ENCODE peak calls at places on chromosomes 1 and 21, in six cellular contexts. M, B, P, O, H and A are unnamed samples. For H3K4me1 and H3K9me3, the result is how much of the 10 kb centered on the place peaks cover.

GRCh38 chr1:165837838-165838364 is 10.5 kb downstream of the UCK2 start:
- DNase-seq in M (no peak), B (no peak), P (no peak), O (no peak), H (no peak), A (no peak)

GRCh38 chr1:202952818-202953217 is 5.3 kb downstream of the ADIPOR1 start:
- DNase-seq in M (peak), B (no peak), P (peak), O (no peak), H (no peak), A (peak)

GRCh38 chr1:218717611-218718010 is 372.5 kb downstream of the TGFB2 start:
- DNase-seq in M (peak), B (no peak), P (no peak), O (no peak), H (no peak), A (no peak)

GRCh38 chr1:30525980-30526651 is 197.3 kb downstream of the MATN1 start:
- DNase-seq in M (peak), B (no peak), P (peak), O (peak), H (peak), A (peak)

GRCh38 chr1:27141266-27142003 is 13.5 kb downstream of the SLC9A1 start:
- DNase-seq in M (no peak), B (no peak), P (no peak), O (peak), H (no peak), A (no peak)

GRCh38 chr1:173210273-173210672 is 3.1 kb upstream of the TNFSF4 start:
- DNase-seq in M (no peak), B (no peak), P (no peak), O (no peak), H (no peak), A (no peak)

GRCh38 chr1:46166521-46167462 is 8.1 kb upstream of the TSPAN1 start:
- DNase-seq in M (no peak), B (peak), P (peak), O (peak), H (peak), A (peak)

GRCh38 chr1:201791775-201792166 is 37.2 kb upstream of the IPO9 start:
- DNase-seq in M (peak), B (no peak), P (peak), O (no peak), H (peak), A (peak)

GRCh38 chr1:26126321-26127084 is 14.9 kb downstream of the PDIK1L start:
- DNase-seq in M (peak), B (no peak), P (no peak), O (no peak), H (no peak), A (no peak)

GRCh38 chr1:189609206-189609605 is 868.5 kb downstream of the BRINP3 start:
- DNase-seq in M (no peak), B (no peak), P (no peak), O (no peak), H (no peak), A (no peak)

GRCh38 chr1:51170342-51170741 is 65.7 kb upstream of the RNF11 start:
- DNase-seq in M (no peak), B (no peak), P (no peak), O (no peak), H (no peak), A (no peak)

GRCh38 chr1:182611787-182612186 is 7.6 kb upstream of the RGS16 start:
- DNase-seq in M (no peak), B (no peak), P (no peak), O (no peak), H (no peak), A (no peak)

GRCh38 chr1:95572962-95573361 is 339.0 kb downstream of the RWDD3 start:
- DNase-seq in M (no peak), B (no peak), P (no peak), O (no peak), H (no peak), A (no peak)

GRCh38 chr1:8667869-8668595 is 149.4 kb downstream of the RERE start:
- DNase-seq in M (peak), B (no peak), P (no peak), O (no peak), H (no peak), A (no peak)
- H3K4me1 ChIP-seq in M (under half), B (under half), P (half or more), O (half or more), H (half or more), A (under half)

DNA sequence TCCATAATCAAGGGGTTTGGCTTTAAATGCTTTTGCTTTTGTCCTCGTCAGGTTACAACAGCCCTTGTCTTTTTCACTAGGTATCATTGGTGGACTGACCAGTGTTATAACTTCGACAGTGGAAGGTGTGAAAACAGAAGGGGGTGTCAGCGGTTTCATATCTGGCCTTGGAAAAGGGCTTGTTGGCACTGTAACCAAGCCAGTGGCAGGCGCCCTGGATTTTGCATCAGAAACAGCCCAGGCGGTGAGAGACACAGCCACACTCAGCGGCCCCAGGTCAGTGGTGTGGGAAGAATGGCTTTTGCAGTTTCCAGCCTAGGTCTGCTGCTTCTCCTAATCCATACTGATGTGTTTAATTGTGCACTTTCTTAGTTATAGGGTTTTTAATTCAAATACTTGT is 157.9 kb downstream of the DHRS3 start:
- DNase-seq in M (no peak), B (no peak), P (peak), O (no peak), H (peak), A (no peak)
- H3K27ac ChIP-seq in M (no peak), B (no peak), P (peak), O (peak), H (peak), A (peak)

DNA sequence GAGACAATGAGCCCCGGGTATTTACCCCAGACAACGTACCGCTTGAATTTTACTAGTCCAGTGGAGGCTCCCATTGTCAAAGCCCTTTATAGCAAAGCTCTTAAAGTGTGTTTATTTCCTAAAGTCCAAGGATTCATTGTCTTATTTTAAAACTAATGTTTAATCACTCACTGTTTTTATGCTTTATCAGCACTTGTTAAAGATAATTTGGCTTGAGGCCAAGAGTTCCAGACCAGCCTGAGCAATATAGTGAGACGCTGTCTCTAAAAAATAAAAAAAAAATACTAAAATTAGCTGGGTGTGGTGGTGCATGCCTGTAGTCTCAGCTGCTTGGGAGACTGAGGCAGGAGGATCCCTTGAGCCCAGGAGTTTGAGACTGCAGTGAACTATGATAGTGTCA is 202.8 kb downstream of the RYR2 start:
- DNase-seq in M (no peak), B (no peak), P (no peak), O (no peak), H (no peak), A (no peak)
- H3K9me3 ChIP-seq in M (under half), B (under half), P (under half), O (under half), H (under half), A (under half)

GRCh38 chr1:206714331-206715058 is 29.8 kb downstream of the MAPKAPK2 start:
- DNase-seq in M (peak), B (peak), P (peak), O (no peak), H (no peak), A (no peak)
- H3K4me1 ChIP-seq in M (under half), B (half or more), P (half or more), O (half or more), H (half or more), A (under half)

GRCh38 chr21:42496839-42497202 is 797 bp upstream of the RSPH1 start:
- DNase-seq in M (no peak), B (no peak), P (no peak), O (peak), H (no peak), A (no peak)
- H3K27ac ChIP-seq in M (peak), B (peak), P (peak), O (peak), H (peak), A (no peak)